ENCODE peak calls at places on chromosomes 16 and 17, in nine cellular contexts. One of them, this sample, is unnamed.

GRCh38 chr17:43805117-43805516 is 24.9 kb downstream of the CFAP97D1 start:
- DNase-seq in HEK293T: no peak
- DNase-seq in NCI-H345: no peak
- DNase-seq in stimulated activated naive CD4-positive, alpha-beta T cell: no peak
- DNase-seq in EL: no peak
- DNase-seq in A549: no peak
- DNase-seq in GF-D8: no peak
- DNase-seq in GM20000: no peak
- DNase-seq in HCT116: no peak
- DNase-seq in this sample: no peak

GRCh38 chr17:81366648-81367047 is 28.6 kb upstream of the BAHCC1 start:
- DNase-seq in HCT116: no peak
- DNase-seq in NCI-H345: no peak
- DNase-seq in HEK293T: no peak
- DNase-seq in A549: no peak
- DNase-seq in GF-D8: no peak
- DNase-seq in stimulated activated naive CD4-positive, alpha-beta T cell: no peak
- DNase-seq in GM20000: no peak
- DNase-seq in EL: no peak
- DNase-seq in this sample: no peak

GRCh38 chr17:76872221-76872873 is 4.1 kb downstream of the MGAT5B start:
- DNase-seq in HCT116: peak
- DNase-seq in EL: peak
- DNase-seq in stimulated activated naive CD4-positive, alpha-beta T cell: no peak
- DNase-seq in GM20000: no peak
- DNase-seq in HEK293T: no peak
- DNase-seq in NCI-H345: no peak
- DNase-seq in GF-D8: no peak
- DNase-seq in A549: peak
- DNase-seq in this sample: no peak

GRCh38 chr16:57386381-57386951 is 14.2 kb downstream of the CX3CL1 start:
- DNase-seq in stimulated activated naive CD4-positive, alpha-beta T cell: no peak
- DNase-seq in EL: no peak
- DNase-seq in NCI-H345: no peak
- DNase-seq in GM20000: no peak
- DNase-seq in HEK293T: no peak
- DNase-seq in HCT116: no peak
- DNase-seq in GF-D8: no peak
- DNase-seq in A549: no peak
- DNase-seq in this sample: no peak

GRCh38 chr17:68461589-68461988 is 4.3 kb upstream of the WIPI1 start:
- DNase-seq in GF-D8: no peak
- DNase-seq in A549: no peak
- DNase-seq in NCI-H345: no peak
- DNase-seq in GM20000: no peak
- DNase-seq in HCT116: no peak
- DNase-seq in EL: no peak
- DNase-seq in stimulated activated naive CD4-positive, alpha-beta T cell: no peak
- DNase-seq in HEK293T: no peak
- DNase-seq in this sample: no peak

GRCh38 chr17:40355123-40355803 is 9.3 kb downstream of the GJD3 start:
- DNase-seq in EL: peak
- DNase-seq in A549: peak
- DNase-seq in GM20000: peak
- DNase-seq in GF-D8: peak
- DNase-seq in HCT116: no peak
- DNase-seq in NCI-H345: peak
- DNase-seq in HEK293T: peak
- DNase-seq in stimulated activated naive CD4-positive, alpha-beta T cell: peak
- DNase-seq in this sample: peak

GRCh38 chr16:9913604-9914330 is 268.5 kb downstream of the GRIN2A start:
- DNase-seq in HEK293T: no peak
- DNase-seq in stimulated activated naive CD4-positive, alpha-beta T cell: no peak
- DNase-seq in A549: no peak
- DNase-seq in GM20000: no peak
- DNase-seq in NCI-H345: no peak
- DNase-seq in GF-D8: no peak
- DNase-seq in EL: no peak
- DNase-seq in HCT116: no peak
- DNase-seq in this sample: no peak

GRCh38 chr16:85824161-85825135 is 25.0 kb downstream of the COX4I1 start:
- DNase-seq in GM20000: no peak
- DNase-seq in GF-D8: no peak
- DNase-seq in HEK293T: no peak
- DNase-seq in HCT116: no peak
- DNase-seq in stimulated activated naive CD4-positive, alpha-beta T cell: no peak
- DNase-seq in A549: no peak
- DNase-seq in NCI-H345: no peak
- DNase-seq in EL: no peak
- DNase-seq in this sample: no peak

GRCh38 chr17:1197781-1198490 is 18.2 kb upstream of the ABR start:
- DNase-seq in EL: no peak
- DNase-seq in GM20000: peak
- DNase-seq in stimulated activated naive CD4-positive, alpha-beta T cell: no peak
- DNase-seq in GF-D8: peak
- DNase-seq in HCT116: no peak
- DNase-seq in NCI-H345: no peak
- DNase-seq in HEK293T: no peak
- DNase-seq in A549: no peak
- DNase-seq in this sample: peak

GRCh38 chr17:81091774-81092517 is 57.0 kb downstream of the BAIAP2 start:
- DNase-seq in GF-D8: no peak
- DNase-seq in A549: no peak
- DNase-seq in stimulated activated naive CD4-positive, alpha-beta T cell: no peak
- DNase-seq in GM20000: no peak
- DNase-seq in HEK293T: no peak
- DNase-seq in NCI-H345: no peak
- DNase-seq in HCT116: no peak
- DNase-seq in EL: no peak
- DNase-seq in this sample: no peak

GRCh38 chr17:30235386-30236296 is at the start of gene SLC6A4:
- DNase-seq in stimulated activated naive CD4-positive, alpha-beta T cell: no peak
- DNase-seq in HCT116: no peak
- DNase-seq in EL: peak
- DNase-seq in GF-D8: no peak
- DNase-seq in NCI-H345: no peak
- DNase-seq in HEK293T: no peak
- DNase-seq in GM20000: peak
- DNase-seq in A549: no peak
- DNase-seq in this sample: peak

GRCh38 chr17:66716236-66717026 is 118.5 kb upstream of the CACNG5 start:
- DNase-seq in HEK293T: no peak
- DNase-seq in HCT116: no peak
- DNase-seq in EL: peak
- DNase-seq in GF-D8: no peak
- DNase-seq in stimulated activated naive CD4-positive, alpha-beta T cell: no peak
- DNase-seq in GM20000: no peak
- DNase-seq in A549: peak
- DNase-seq in NCI-H345: peak
- DNase-seq in this sample: no peak

GRCh38 chr16:85386467-85387170 is 226.5 kb upstream of the GSE1 start:
- DNase-seq in A549: no peak
- DNase-seq in HCT116: no peak
- DNase-seq in GF-D8: no peak
- DNase-seq in HEK293T: no peak
- DNase-seq in NCI-H345: no peak
- DNase-seq in EL: no peak
- DNase-seq in GM20000: no peak
- DNase-seq in stimulated activated naive CD4-positive, alpha-beta T cell: no peak
- DNase-seq in this sample: peak

GRCh38 chr16:66728117-66728787 is 23.2 kb downstream of the DYNC1LI2 start:
- DNase-seq in GM20000: peak
- DNase-seq in NCI-H345: peak
- DNase-seq in HCT116: peak
- DNase-seq in EL: peak
- DNase-seq in HEK293T: peak
- DNase-seq in GF-D8: peak
- DNase-seq in stimulated activated naive CD4-positive, alpha-beta T cell: no peak
- DNase-seq in A549: peak
- DNase-seq in this sample: peak

GRCh38 chr16:10521681-10522274 is 58.6 kb downstream of the EMP2 start:
- DNase-seq in GM20000: peak
- DNase-seq in NCI-H345: peak
- DNase-seq in HEK293T: peak
- DNase-seq in GF-D8: no peak
- DNase-seq in EL: peak
- DNase-seq in A549: peak
- DNase-seq in stimulated activated naive CD4-positive, alpha-beta T cell: no peak
- DNase-seq in HCT116: peak
- DNase-seq in this sample: peak

GRCh38 chr17:72826602-72827001 is 265.9 kb downstream of the SLC39A11 start:
- DNase-seq in HCT116: peak
- DNase-seq in GF-D8: no peak
- DNase-seq in EL: peak
- DNase-seq in NCI-H345: no peak
- DNase-seq in HEK293T: no peak
- DNase-seq in A549: peak
- DNase-seq in GM20000: no peak
- DNase-seq in stimulated activated naive CD4-positive, alpha-beta T cell: no peak
- DNase-seq in this sample: no peak

GRCh38 chr16:89332248-89333245 is 115.0 kb downstream of the ZNF778 start:
- DNase-seq in HCT116: no peak
- DNase-seq in GF-D8: no peak
- DNase-seq in HEK293T: no peak
- DNase-seq in NCI-H345: no peak
- DNase-seq in GM20000: no peak
- DNase-seq in stimulated activated naive CD4-positive, alpha-beta T cell: no peak
- DNase-seq in A549: no peak
- DNase-seq in EL: no peak
- DNase-seq in this sample: no peak

GRCh38 chr17:34458266-34458665 is 95.2 kb upstream of the CCL1 start:
- DNase-seq in HEK293T: no peak
- DNase-seq in NCI-H345: no peak
- DNase-seq in stimulated activated naive CD4-positive, alpha-beta T cell: no peak
- DNase-seq in GM20000: no peak
- DNase-seq in A549: no peak
- DNase-seq in EL: no peak
- DNase-seq in GF-D8: no peak
- DNase-seq in HCT116: no peak
- DNase-seq in this sample: no peak

GRCh38 chr17:21815352-21816063 is 123.2 kb downstream of the KCNJ18 start:
- DNase-seq in GF-D8: no peak
- DNase-seq in NCI-H345: no peak
- DNase-seq in A549: no peak
- DNase-seq in EL: no peak
- DNase-seq in HEK293T: no peak
- DNase-seq in HCT116: no peak
- DNase-seq in GM20000: no peak
- DNase-seq in stimulated activated naive CD4-positive, alpha-beta T cell: no peak
- DNase-seq in this sample: no peak

GRCh38 chr16:29730649-29731048 is 15.1 kb downstream of the C16orf54 start:
- DNase-seq in GF-D8: no peak
- DNase-seq in A549: no peak
- DNase-seq in HEK293T: no peak
- DNase-seq in NCI-H345: no peak
- DNase-seq in stimulated activated naive CD4-positive, alpha-beta T cell: no peak
- DNase-seq in GM20000: no peak
- DNase-seq in EL: no peak
- DNase-seq in HCT116: no peak
- DNase-seq in this sample: no peak

GRCh38 chr17:79669861-79670260 is 59.0 kb upstream of the RBFOX3 start:
- DNase-seq in A549: no peak
- DNase-seq in EL: no peak
- DNase-seq in HEK293T: no peak
- DNase-seq in GM20000: no peak
- DNase-seq in GF-D8: no peak
- DNase-seq in HCT116: no peak
- DNase-seq in NCI-H345: no peak
- DNase-seq in stimulated activated naive CD4-positive, alpha-beta T cell: no peak
- DNase-seq in this sample: no peak

GRCh38 chr16:53829186-53829747 is 125.3 kb downstream of the FTO start:
- DNase-seq in EL: peak
- DNase-seq in HEK293T: no peak
- DNase-seq in HCT116: no peak
- DNase-seq in NCI-H345: no peak
- DNase-seq in stimulated activated naive CD4-positive, alpha-beta T cell: no peak
- DNase-seq in A549: no peak
- DNase-seq in GM20000: no peak
- DNase-seq in GF-D8: no peak
- DNase-seq in this sample: no peak

GRCh38 chr17:78706271-78706915 is 75.7 kb downstream of the CYTH1 start:
- DNase-seq in GM20000: peak
- DNase-seq in EL: no peak
- DNase-seq in NCI-H345: no peak
- DNase-seq in HEK293T: no peak
- DNase-seq in stimulated activated naive CD4-positive, alpha-beta T cell: no peak
- DNase-seq in HCT116: no peak
- DNase-seq in A549: peak
- DNase-seq in GF-D8: no peak
- DNase-seq in this sample: peak

GRCh38 chr17:7997186-7997585 is 5.2 kb upstream of the GUCY2D start:
- DNase-seq in A549: peak
- DNase-seq in EL: peak
- DNase-seq in HCT116: peak
- DNase-seq in GF-D8: no peak
- DNase-seq in stimulated activated naive CD4-positive, alpha-beta T cell: peak
- DNase-seq in NCI-H345: no peak
- DNase-seq in GM20000: no peak
- DNase-seq in HEK293T: peak
- DNase-seq in this sample: no peak

GRCh38 chr17:65177901-65178300 is 40.7 kb downstream of the RGS9 start:
- DNase-seq in GF-D8: no peak
- DNase-seq in A549: no peak
- DNase-seq in HEK293T: no peak
- DNase-seq in NCI-H345: no peak
- DNase-seq in HCT116: no peak
- DNase-seq in GM20000: no peak
- DNase-seq in stimulated activated naive CD4-positive, alpha-beta T cell: no peak
- DNase-seq in EL: peak
- DNase-seq in this sample: no peak

GRCh38 chr17:38705523-38705802 is 390 bp downstream of the MLLT6 start:
- DNase-seq in GF-D8: no peak
- DNase-seq in stimulated activated naive CD4-positive, alpha-beta T cell: no peak
- DNase-seq in HCT116: no peak
- DNase-seq in NCI-H345: no peak
- DNase-seq in GM20000: peak
- DNase-seq in A549: no peak
- DNase-seq in EL: no peak
- DNase-seq in HEK293T: no peak
- DNase-seq in this sample: no peak

GRCh38 chr16:68707341-68708152 is 29.5 kb upstream of the CDH1 start:
- DNase-seq in stimulated activated naive CD4-positive, alpha-beta T cell: no peak
- DNase-seq in GF-D8: no peak
- DNase-seq in GM20000: no peak
- DNase-seq in A549: peak
- DNase-seq in HCT116: peak
- DNase-seq in HEK293T: no peak
- DNase-seq in EL: peak
- DNase-seq in NCI-H345: no peak
- DNase-seq in this sample: peak

GRCh38 chr17:60392845-60393702 is 1.1 kb upstream of the USP32 start:
- DNase-seq in EL: peak
- DNase-seq in GF-D8: peak
- DNase-seq in stimulated activated naive CD4-positive, alpha-beta T cell: peak
- DNase-seq in HEK293T: no peak
- DNase-seq in GM20000: peak
- DNase-seq in NCI-H345: peak
- DNase-seq in HCT116: peak
- DNase-seq in A549: peak
- DNase-seq in this sample: peak

GRCh38 chr16:50121278-50121677 is 31.8 kb upstream of the TENT4B start:
- DNase-seq in EL: no peak
- DNase-seq in stimulated activated naive CD4-positive, alpha-beta T cell: no peak
- DNase-seq in NCI-H345: no peak
- DNase-seq in HEK293T: no peak
- DNase-seq in HCT116: no peak
- DNase-seq in A549: no peak
- DNase-seq in GM20000: peak
- DNase-seq in GF-D8: no peak
- DNase-seq in this sample: no peak

GRCh38 chr16:11347831-11348230 is 2.6 kb downstream of the RMI2 start:
- DNase-seq in A549: no peak
- DNase-seq in HCT116: no peak
- DNase-seq in NCI-H345: no peak
- DNase-seq in HEK293T: no peak
- DNase-seq in GF-D8: no peak
- DNase-seq in stimulated activated naive CD4-positive, alpha-beta T cell: no peak
- DNase-seq in GM20000: no peak
- DNase-seq in EL: no peak
- DNase-seq in this sample: no peak

GRCh38 chr17:20955437-20956323 is 87.1 kb downstream of the USP22 start:
- DNase-seq in NCI-H345: no peak
- DNase-seq in EL: peak
- DNase-seq in A549: no peak
- DNase-seq in HEK293T: no peak
- DNase-seq in stimulated activated naive CD4-positive, alpha-beta T cell: no peak
- DNase-seq in GF-D8: no peak
- DNase-seq in GM20000: no peak
- DNase-seq in HCT116: no peak
- DNase-seq in this sample: no peak

This sample was measured in thyroid gland.